ENCODE peak calls at places on chromosomes 1 and 21, in six cellular contexts. I, T, M, H, W and N are unnamed samples.

GRCh38 chr1:226490441-226490809 is 58.1 kb upstream of the STUM start:
- DNase-seq in I (no peak), M (no peak), T (peak), H (no peak), W (no peak), N (no peak)

GRCh38 chr21:44397431-44398031 is 44.1 kb downstream of the TRPM2 start:
- DNase-seq in T (peak), I (no peak), M (no peak), H (no peak), W (no peak), N (no peak)

GRCh38 chr1:11196945-11197344 is 7.8 kb downstream of the ANGPTL7 start:
- DNase-seq in T (no peak), W (no peak), M (no peak), I (no peak), H (no peak), N (no peak)

GRCh38 chr1:23798662-23799142 is 1.9 kb downstream of the GALE start:
- DNase-seq in T (no peak), W (no peak), H (no peak), M (no peak), I (no peak), N (no peak)

GRCh38 chr1:116195077-116195868 is 84.1 kb downstream of the MAB21L3 start:
- DNase-seq in T (no peak), I (no peak), H (no peak), W (no peak), M (no peak), N (no peak)

GRCh38 chr1:45608475-45609156 is 15.2 kb downstream of the CCDC17 start:
- DNase-seq in H (no peak), M (no peak), W (no peak), T (no peak), I (no peak), N (no peak)

GRCh38 chr1:16006552-16007485 is 2.8 kb downstream of the SRARP start:
- DNase-seq in M (no peak), H (no peak), W (no peak), T (peak), I (peak), N (no peak)

GRCh38 chr1:226481133-226481532 is 67.4 kb upstream of the STUM start:
- DNase-seq in I (no peak), T (no peak), H (no peak), W (no peak), M (no peak), N (no peak)

GRCh38 chr1:190138711-190139110 is 339.0 kb downstream of the BRINP3 start:
- DNase-seq in H (no peak), I (no peak), T (no peak), W (no peak), M (no peak), N (no peak)

GRCh38 chr1:243428617-243429342 is 172.9 kb downstream of the SDCCAG8 start:
- DNase-seq in M (no peak), I (no peak), H (no peak), T (no peak), W (no peak), N (no peak)

GRCh38 chr1:220797044-220797443 is 10.3 kb downstream of the MTARC1 start:
- DNase-seq in W (no peak), T (no peak), H (no peak), I (no peak), M (no peak), N (no peak)

GRCh38 chr1:71080178-71080781 is 555 bp downstream of the ZRANB2 start:
- DNase-seq in T (no peak), M (peak), W (peak), H (no peak), I (peak), N (no peak)

GRCh38 chr1:211574705-211575104 is 4.3 kb downstream of the SLC30A1 start:
- DNase-seq in I (peak), T (no peak), W (no peak), M (no peak), H (no peak), N (no peak)

GRCh38 chr1:7422561-7422960 is 348.5 kb upstream of the VAMP3 start:
- DNase-seq in I (no peak), M (no peak), T (no peak), W (no peak), H (no peak), N (no peak)

GRCh38 chr21:42047821-42048613 is 23.1 kb upstream of the UMODL1 start:
- DNase-seq in I (peak), W (no peak), T (no peak), M (peak), H (no peak), N (no peak)

GRCh38 chr1:10287023-10287645 is 76.8 kb downstream of the KIF1B start:
- DNase-seq in T (no peak), W (no peak), H (no peak), I (peak), M (no peak), N (no peak)

GRCh38 chr1:155105604-155106011 is 22.1 kb upstream of the EFNA1 start:
- DNase-seq in I (no peak), H (no peak), T (no peak), W (peak), M (no peak), N (no peak)

GRCh38 chr1:1435094-1435903 is at the start of gene VWA1:
- DNase-seq in H (no peak), M (peak), W (peak), I (peak), T (no peak), N (no peak)

GRCh38 chr1:204742676-204743075 is 57.1 kb upstream of the LRRN2 start:
- DNase-seq in M (no peak), T (no peak), W (no peak), I (no peak), H (no peak), N (no peak)

GRCh38 chr1:209250970-209251636 is 332.4 kb upstream of the CAMK1G start:
- DNase-seq in M (no peak), H (no peak), T (no peak), I (no peak), W (no peak), N (no peak)

GRCh38 chr1:204199579-204199978 is 3.3 kb upstream of the KISS1 start:
- DNase-seq in H (no peak), M (no peak), T (no peak), I (no peak), W (no peak), N (no peak)

GRCh38 chr1:226738421-226738994 is 574 bp downstream of the ITPKB start:
- DNase-seq in W (no peak), I (peak), H (no peak), M (peak), T (peak), N (no peak)

GRCh38 chr1:62462370-62462769 is 25.5 kb downstream of the USP1 start:
- DNase-seq in T (no peak), W (no peak), I (no peak), M (no peak), H (no peak), N (no peak)
- H3K14ac ChIP-seq in T (no peak), W (no peak), I (no peak), M (no peak), H (no peak), N (no peak)

GRCh38 chr21:45763074-45763473 is 119.5 kb downstream of the PCBP3 start:
- DNase-seq in M (no peak), H (no peak), I (no peak), T (no peak), W (no peak), N (no peak)

GRCh38 chr21:45765375-45765774 is 121.8 kb downstream of the PCBP3 start:
- DNase-seq in M (no peak), I (no peak), T (no peak), W (no peak), H (no peak), N (no peak)

GRCh38 chr21:45761703-45762102 is 118.2 kb downstream of the PCBP3 start:
- DNase-seq in T (no peak), H (no peak), W (no peak), I (no peak), M (no peak), N (no peak)

GRCh38 chr21:45764792-45765191 is 121.3 kb downstream of the PCBP3 start:
- DNase-seq in M (no peak), I (no peak), T (no peak), H (no peak), W (no peak), N (no peak)

DNA sequence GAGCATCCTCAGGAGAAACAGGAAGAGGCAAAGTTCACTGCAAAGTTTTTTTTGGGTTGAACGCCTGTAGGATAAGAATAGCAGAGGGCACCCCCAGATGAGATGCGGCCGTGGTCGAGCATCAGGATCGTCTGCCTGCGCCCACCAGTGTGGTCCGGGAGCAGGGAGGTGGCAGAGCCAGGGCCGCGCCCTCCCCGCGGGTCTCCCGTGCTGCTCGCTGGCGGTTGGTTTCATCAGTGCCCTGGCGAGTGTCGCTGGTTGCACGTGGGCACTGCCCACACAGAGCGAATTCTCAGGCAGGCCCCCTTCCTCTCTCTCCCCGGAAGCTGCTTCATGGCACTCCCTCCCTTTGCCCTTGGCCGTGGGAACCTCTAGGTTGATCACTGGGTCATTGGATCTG is 120.0 kb downstream of the PCBP3 start:
- DNase-seq in W (no peak), T (no peak), M (no peak), H (no peak), I (no peak), N (no peak)
- H3K14ac ChIP-seq in W (no peak), T (no peak), M (no peak), H (no peak), I (no peak), N (no peak)

GRCh38 chr21:46286668-46286982 is 483 bp downstream of the YBEY start:
- DNase-seq in T (no peak), M (no peak), H (no peak), W (no peak), I (no peak), N (no peak)

GRCh38 chr21:46285206-46285661 is at the start of gene MCM3AP:
- DNase-seq in I (no peak), W (no peak), M (no peak), T (no peak), H (no peak), N (no peak)

GRCh38 chr21:46287541-46287940 is 1.4 kb downstream of the YBEY start:
- DNase-seq in T (no peak), W (no peak), H (no peak), M (no peak), I (no peak), N (no peak)

GRCh38 chr21:46284722-46285121 is 689 bp downstream of the MCM3AP start:
- DNase-seq in H (no peak), M (no peak), W (no peak), I (no peak), T (no peak), N (no peak)

DNA sequence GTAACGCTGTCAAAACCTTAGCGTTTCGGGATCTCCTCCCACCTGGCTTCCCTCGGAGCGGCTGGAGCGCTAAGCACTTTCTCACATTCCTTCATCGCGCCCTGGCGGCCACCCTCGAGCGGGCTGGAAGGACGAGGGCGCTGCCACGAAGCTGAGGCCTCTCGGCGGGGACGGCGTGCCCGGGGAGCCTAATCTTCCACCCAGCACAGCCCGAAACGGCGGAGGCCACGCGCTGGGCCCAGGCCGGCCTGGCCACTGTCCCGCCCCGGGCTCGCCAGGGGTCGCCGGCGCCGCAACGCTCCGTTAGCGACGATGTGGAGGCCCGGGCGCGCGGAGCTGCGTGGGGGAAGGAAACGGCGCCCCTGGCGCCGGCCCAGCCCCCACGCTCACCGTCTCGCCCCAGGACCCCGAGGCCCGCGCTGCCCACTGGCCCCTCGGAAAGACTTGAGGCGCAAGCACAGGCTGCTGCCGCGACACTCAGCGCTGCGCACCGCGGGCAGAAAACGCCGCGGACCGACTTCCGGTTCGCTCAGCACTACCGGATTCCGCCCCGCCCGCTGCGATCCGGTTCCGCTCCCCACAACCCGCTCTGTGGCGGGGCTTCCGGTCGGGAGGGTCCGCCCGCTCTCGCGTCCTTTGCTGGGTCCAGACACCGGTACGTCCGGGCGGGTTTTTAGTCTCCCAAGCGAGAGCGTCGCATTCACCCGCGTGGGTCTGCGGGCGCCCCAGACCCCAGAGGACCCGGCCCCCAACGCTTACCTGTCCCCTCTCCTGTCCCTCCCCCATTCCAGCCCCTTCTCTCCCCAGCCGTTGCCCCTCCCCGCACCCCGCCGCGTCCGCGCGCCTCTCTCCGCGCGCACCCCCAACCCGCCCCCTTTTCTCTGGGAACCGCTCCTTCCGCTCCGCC is at the start of gene YBEY:
- DNase-seq in I (peak), M (peak), T (peak), W (peak), H (peak), N (peak)
- H3K14ac ChIP-seq in I (peak), M (peak), T (no peak), W (peak), H (no peak), N (peak)

GRCh38 chr1:32536764-32537163 is 2.5 kb upstream of the ZBTB8A start:
- DNase-seq in M (no peak), I (no peak), H (no peak), W (peak), T (no peak), N (no peak)

GRCh38 chr1:32539584-32540571 is 651 bp downstream of the ZBTB8A start:
- DNase-seq in M (peak), I (peak), T (peak), W (peak), H (no peak), N (peak)

GRCh38 chr1:32538887-32539583 is at the start of gene ZBTB8A:
- DNase-seq in H (peak), I (peak), T (peak), M (peak), W (peak), N (peak)

GRCh38 chr1:32533792-32534327 is 5.4 kb upstream of the ZBTB8A start:
- DNase-seq in I (no peak), W (no peak), H (no peak), M (no peak), T (no peak), N (no peak)

GRCh38 chr1:32536117-32536516 is 3.1 kb upstream of the ZBTB8A start:
- DNase-seq in T (no peak), W (no peak), I (no peak), H (no peak), M (no peak), N (no peak)
- H3K14ac ChIP-seq in T (no peak), W (no peak), I (no peak), H (no peak), M (no peak), N (no peak)

DNA sequence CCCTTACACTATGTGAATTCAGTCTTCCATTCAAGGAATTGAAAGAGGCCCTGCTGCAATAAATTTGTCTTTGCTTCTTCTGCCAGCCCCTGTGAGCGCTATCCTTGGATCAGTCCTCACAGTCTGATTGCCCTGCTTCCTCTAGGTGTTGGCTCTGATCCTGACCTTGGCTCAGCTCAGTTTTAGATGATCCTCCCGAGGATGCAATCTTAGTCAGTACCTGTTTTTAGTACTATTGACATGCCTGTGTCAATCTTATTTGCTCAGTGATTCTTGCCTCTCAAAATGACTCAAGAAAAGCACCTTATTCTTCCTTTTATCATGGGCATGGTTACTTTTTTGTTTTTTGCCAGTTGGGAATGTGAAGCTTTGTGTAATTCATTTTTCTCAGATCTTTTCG is 101.4 kb upstream of the KCNK1 start:
- DNase-seq in M (no peak), I (no peak), T (no peak), W (no peak), H (no peak), N (no peak)
- H3K14ac ChIP-seq in M (no peak), I (no peak), T (no peak), W (no peak), H (no peak), N (no peak)

DNA sequence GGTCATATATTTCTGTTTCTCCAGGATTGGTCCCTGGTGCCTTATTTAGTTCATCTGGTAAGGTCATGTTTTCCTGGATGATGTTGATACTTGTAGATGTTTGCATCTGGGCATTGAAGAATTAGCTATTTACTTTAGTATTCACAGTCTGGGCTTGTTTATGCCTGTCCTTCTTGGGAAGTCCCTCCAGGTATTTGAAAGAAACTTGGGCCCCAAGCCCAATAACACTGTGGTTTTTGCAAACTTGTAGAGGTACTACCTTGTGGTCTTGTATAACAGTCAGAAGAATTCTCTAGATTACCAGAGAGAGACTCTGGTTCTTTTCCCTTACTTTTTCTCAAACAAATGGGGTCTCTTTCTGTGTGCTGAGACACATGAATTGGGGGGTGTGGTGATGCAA is 251.4 kb upstream of the B3GALT2 start:
- DNase-seq in W (no peak), M (no peak), H (no peak), I (no peak), T (no peak), N (no peak)
- H3K14ac ChIP-seq in W (no peak), M (no peak), H (no peak), I (no peak), T (no peak), N (no peak)